ENCODE peak calls at places on chromosome 20, in ten cellular contexts. I, N, B, Z, S, R, V, C, T and Y are unnamed samples.

GRCh38 chr20:11204926-11205768 is 531.3 kb upstream of the JAG1 start:
- DNase-seq in I (no peak), N (peak; percentile 52), B (peak; percentile 76), Z (peak; percentile 63), S (peak; percentile 73), R (no peak), V (peak; percentile 48), C (no peak), T (peak; percentile 81), Y (peak; percentile 50)

GRCh38 chr20:32062776-32063170 is 10.7 kb downstream of the HCK start:
- DNase-seq in I (no peak), N (peak; percentile 65), B (no peak), Z (peak; percentile 14), S (no peak), R (peak; percentile 86), V (peak; percentile 92), C (peak; percentile 76), T (no peak), Y (peak; percentile 78)

GRCh38 chr20:23145281-23145700 is 59.2 kb upstream of the CD93 start:
- DNase-seq in I (no peak), N (peak; percentile 89), B (peak; percentile 33), Z (no peak), S (no peak), R (peak; percentile 63), V (no peak), C (no peak), T (peak; percentile 79), Y (peak; percentile 71)

GRCh38 chr20:18272451-18272850 is 15.9 kb upstream of the ZNF133 start:
- DNase-seq in I (no peak), N (peak; percentile 69), B (peak; percentile 16), Z (no peak), S (no peak), R (no peak), V (no peak), C (no peak), T (peak; percentile 38), Y (peak; percentile 28)

GRCh38 chr20:326645-327031 is 1.3 kb downstream of the SOX12 start:
- DNase-seq in I (no peak), N (peak; percentile 69), B (no peak), Z (peak; percentile 60), S (no peak), R (peak; percentile 80), V (peak; percentile 64), C (peak; percentile 72), T (peak; percentile 37), Y (no peak)

GRCh38 chr20:14062786-14063185 is 67.5 kb downstream of the MACROD2 start:
- DNase-seq in I (no peak), N (no peak), B (peak; percentile 26), Z (no peak), S (no peak), R (no peak), V (no peak), C (no peak), T (no peak), Y (no peak)

GRCh38 chr20:40861427-40862008 is 167.1 kb upstream of the TOP1 start:
- DNase-seq in I (no peak), N (no peak), B (no peak), Z (no peak), S (no peak), R (no peak), V (no peak), C (no peak), T (no peak), Y (no peak)

GRCh38 chr20:3739054-3739925 is 6.8 kb downstream of the HSPA12B start:
- DNase-seq in I (no peak), N (peak; percentile 66), B (no peak), Z (no peak), S (no peak), R (no peak), V (no peak), C (peak; percentile 69), T (no peak), Y (no peak)

GRCh38 chr20:46998497-46999190 is 104.0 kb downstream of the EYA2 start:
- DNase-seq in I (no peak), N (no peak), B (peak; percentile 48), Z (peak; percentile 79), S (no peak), R (no peak), V (no peak), C (no peak), T (no peak), Y (no peak)

GRCh38 chr20:3239867-3240775 is 1.1 kb upstream of the SLC4A11 start:
- DNase-seq in I (no peak), N (no peak), B (peak; percentile 58), Z (no peak), S (no peak), R (no peak), V (no peak), C (no peak), T (peak; percentile 37), Y (no peak)

GRCh38 chr20:17655865-17656489 is 26.1 kb downstream of the RRBP1 start:
- DNase-seq in I (no peak), N (peak; percentile 28), B (peak; percentile 57), Z (no peak), S (no peak), R (peak; percentile 7), V (no peak), C (no peak), T (no peak), Y (peak; percentile 15)

GRCh38 chr20:53914091-53914860 is 156.1 kb downstream of the BCAS1 start:
- DNase-seq in I (no peak), N (no peak), B (no peak), Z (no peak), S (no peak), R (no peak), V (no peak), C (no peak), T (peak; percentile 69), Y (no peak)

GRCh38 chr20:11270566-11270965 is 596.8 kb upstream of the JAG1 start:
- DNase-seq in I (no peak), N (no peak), B (peak; percentile 29), Z (no peak), S (no peak), R (no peak), V (no peak), C (no peak), T (no peak), Y (no peak)

GRCh38 chr20:41133709-41134361 is 3.5 kb upstream of the PLCG1 start:
- DNase-seq in I (no peak), N (no peak), B (peak; percentile 98), Z (no peak), S (no peak), R (no peak), V (no peak), C (no peak), T (no peak), Y (peak; percentile 54)

GRCh38 chr20:39310363-39311037 is 348.4 kb downstream of the DHX35 start:
- DNase-seq in I (no peak), N (no peak), B (no peak), Z (no peak), S (no peak), R (no peak), V (no peak), C (no peak), T (no peak), Y (no peak)

GRCh38 chr20:8250539-8251200 is 118.6 kb downstream of the PLCB1 start:
- DNase-seq in I (no peak), N (no peak), B (no peak), Z (no peak), S (no peak), R (no peak), V (no peak), C (no peak), T (no peak), Y (no peak)

GRCh38 chr20:39395478-39396291 is 433.5 kb downstream of the DHX35 start:
- DNase-seq in I (no peak), N (no peak), B (no peak), Z (no peak), S (no peak), R (no peak), V (peak; percentile 22), C (no peak), T (no peak), Y (no peak)

GRCh38 chr20:14979472-14979986 is 642.1 kb upstream of the FLRT3 start:
- DNase-seq in I (no peak), N (no peak), B (peak; percentile 66), Z (no peak), S (no peak), R (no peak), V (no peak), C (no peak), T (no peak), Y (no peak)

GRCh38 chr20:2237059-2237458 is 58.7 kb upstream of the TGM3 start:
- DNase-seq in I (peak; percentile 98), N (peak; percentile 76), B (peak; percentile 81), Z (peak; percentile 9), S (no peak), R (no peak), V (no peak), C (no peak), T (peak; percentile 94), Y (peak; percentile 76)
- TF ChIP-seq CTCF in I (peak; percentile 50), N (peak; percentile 33), B (peak; percentile 34), Z (no peak), S (no peak), R (no peak), V (no peak), C (no peak), T (peak; percentile 39), Y (peak; percentile 15)

GRCh38 chr20:58998656-58999055 is 8.4 kb downstream of the CTSZ start:
- DNase-seq in I (no peak), N (peak; percentile 37), B (no peak), Z (no peak), S (no peak), R (no peak), V (no peak), C (no peak), T (no peak), Y (no peak)
- H3K36me3 ChIP-seq in I (peaks cover 41% of the 10 kb centered on the region), N (peaks cover 86% of the 10 kb centered on the region), B (peaks cover 25% of the 10 kb centered on the region), Z (peaks cover 45% of the 10 kb centered on the region), S (peaks cover 34% of the 10 kb centered on the region), R (peaks cover 85% of the 10 kb centered on the region), V (peaks cover 93% of the 10 kb centered on the region), C (no peaks in the 10 kb centered on the region), T (peaks cover 20% of the 10 kb centered on the region), Y (peaks cover 79% of the 10 kb centered on the region)

GRCh38 chr20:59770270-59770669 is 163.2 kb downstream of the SYCP2 start:
- DNase-seq in I (no peak), N (no peak), B (no peak), Z (no peak), S (peak; percentile 41), R (no peak), V (no peak), C (no peak), T (no peak), Y (no peak)
- H3K27me3 ChIP-seq in I (no peaks in the 10 kb centered on the region), N (no peaks in the 10 kb centered on the region), B (no peaks in the 10 kb centered on the region), Z (no peaks in the 10 kb centered on the region), S (peaks cover 4% of the 10 kb centered on the region), R (no peaks in the 10 kb centered on the region), V (no peaks in the 10 kb centered on the region), C (no peaks in the 10 kb centered on the region), T (no peaks in the 10 kb centered on the region), Y (peaks cover 17% of the 10 kb centered on the region)

DNA sequence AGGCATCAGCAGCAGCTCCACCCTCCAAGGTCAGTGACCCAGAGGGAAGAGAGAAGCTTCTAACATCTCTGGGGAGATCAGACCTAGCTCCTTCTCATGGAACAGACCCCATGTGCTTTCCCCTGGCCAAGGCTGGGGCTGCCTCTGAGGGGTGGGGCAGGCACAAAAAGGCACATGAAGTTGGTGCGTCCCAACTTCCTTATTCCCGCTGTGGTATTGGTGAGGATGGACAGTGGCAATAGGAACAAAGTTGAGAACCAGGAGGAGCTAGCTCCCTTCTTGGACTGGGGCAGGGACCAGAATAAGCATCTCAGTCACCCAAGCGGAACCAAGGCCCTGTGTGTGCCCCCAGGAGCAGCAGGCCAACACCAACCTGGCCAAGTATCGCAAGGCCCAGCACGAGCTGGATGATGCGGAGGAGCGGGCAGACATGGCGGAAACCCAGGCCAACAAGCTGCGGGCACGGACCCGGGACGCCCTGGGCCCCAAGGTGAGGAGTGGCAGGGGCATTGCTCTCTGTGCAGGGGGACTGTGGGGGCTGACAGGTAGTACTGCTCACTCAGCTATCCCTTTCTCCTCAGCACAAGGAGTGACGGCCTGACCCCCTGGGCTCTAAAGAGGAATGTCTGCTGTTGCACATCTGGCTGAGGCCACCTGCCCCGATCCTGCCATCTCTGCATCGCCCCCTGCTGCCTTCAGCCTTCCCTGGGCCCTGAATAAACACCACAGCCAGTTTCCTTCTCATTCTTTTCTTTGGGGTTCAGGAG is 46.1 kb downstream of the MYH7B start:
- DNase-seq in I (no peak), N (peak; percentile 49), B (no peak), Z (no peak), S (no peak), R (no peak), V (peak; percentile 25), C (peak; percentile 53), T (no peak), Y (no peak)
- TF ChIP-seq CTCF in I (peak; percentile 37), N (peak; percentile 5), B (peak; percentile 37), Z (no peak), S (peak; percentile 48), R (peak; percentile 7), V (no peak), C (no peak), T (peak; percentile 21), Y (no peak)